ENCODE peak calls at places on chromosomes 6 and 20, in six cellular contexts. O is A549, Z is transverse colon, Q is NB4, Y is adrenal gland, F is IMR-90. E is an unnamed sample.

GRCh38 chr20:58011106-58011946 is 217.1 kb downstream of the ANKRD60 start:
- DNase-seq in O (no peak), Z (no peak), Q (no peak), Y (no peak), F (no peak), E (no peak)

GRCh38 chr20:54005524-54005923 is 64.9 kb downstream of the BCAS1 start:
- DNase-seq in O (no peak), Z (no peak), Q (no peak), Y (no peak), F (no peak), E (no peak)

GRCh38 chr6:88512951-88513350 is 346.8 kb upstream of the CNR1 start:
- DNase-seq in O (no peak), Z (no peak), Q (no peak), Y (no peak), F (no peak), E (no peak)

GRCh38 chr6:90939906-90940305 is 353.0 kb upstream of the MAP3K7 start:
- DNase-seq in O (no peak), Z (no peak), Q (no peak), Y (no peak), F (no peak), E (no peak)

GRCh38 chr6:4506806-4507205 is 269.4 kb upstream of the CDYL start:
- DNase-seq in O (no peak), Z (no peak), Q (no peak), Y (no peak), F (no peak), E (no peak)

GRCh38 chr6:52160468-52161104 is 25.6 kb upstream of the IL17A start:
- DNase-seq in O (no peak), Z (no peak), Q (no peak), Y (no peak), F (no peak), E (no peak)

GRCh38 chr6:90098025-90098474 is 198.6 kb downstream of the BACH2 start:
- DNase-seq in O (no peak), Z (peak), Q (peak), Y (peak), F (peak), E (no peak)

GRCh38 chr6:154410619-154411044 is 54.0 kb upstream of the IPCEF1 start:
- DNase-seq in O (peak), Z (peak), Q (no peak), Y (peak), F (peak), E (no peak)

GRCh38 chr20:58714923-58715708 is 22.5 kb downstream of the NPEPL1 start:
- DNase-seq in O (no peak), Z (no peak), Q (peak), Y (no peak), F (no peak), E (no peak)

GRCh38 chr6:90146914-90147668 is 149.6 kb downstream of the BACH2 start:
- DNase-seq in O (no peak), Z (no peak), Q (peak), Y (no peak), F (no peak), E (no peak)

GRCh38 chr20:13231031-13231752 is 10.1 kb downstream of the ISM1 start:
- DNase-seq in O (peak), Z (no peak), Q (no peak), Y (no peak), F (peak), E (no peak)
- H3K4me3 ChIP-seq in O (no peak), Z (no peak), Q (no peak), Y (no peak), F (no peak), E (no peak)

GRCh38 chr20:48741669-48742068 is 86.1 kb downstream of the PREX1 start:
- DNase-seq in O (no peak), Z (no peak), Q (no peak), Y (no peak), F (no peak), E (no peak)

GRCh38 chr20:48738399-48739304 is 89.1 kb downstream of the PREX1 start:
- DNase-seq in O (no peak), Z (no peak), Q (no peak), Y (no peak), F (no peak), E (no peak)

GRCh38 chr20:48739395-48740268 is 88.2 kb downstream of the PREX1 start:
- DNase-seq in O (no peak), Z (no peak), Q (no peak), Y (no peak), F (no peak), E (no peak)

GRCh38 chr20:48740714-48741113 is 87.1 kb downstream of the PREX1 start:
- DNase-seq in O (no peak), Z (no peak), Q (no peak), Y (no peak), F (no peak), E (no peak)

GRCh38 chr20:48740269-48740603 is 87.6 kb downstream of the PREX1 start:
- DNase-seq in O (no peak), Z (no peak), Q (no peak), Y (no peak), F (no peak), E (no peak)
- TF ChIP-seq POLR2A in O (no peak), Z (no peak), Q (no peak), Y (no peak), F (no peak), E (no peak)

GRCh38 chr6:108875161-108875555 is 26.9 kb downstream of the ARMC2 start:
- DNase-seq in O (no peak), Z (no peak), Q (no peak), Y (no peak), F (no peak), E (no peak)
- H3K4me3 ChIP-seq in O (no peak), Z (no peak), Q (peak), Y (no peak), F (no peak), E (no peak)

GRCh38 chr6:111752476-111752875 is 120.8 kb downstream of the FYN start:
- DNase-seq in O (no peak), Z (no peak), Q (no peak), Y (no peak), F (no peak), E (no peak)
- TF ChIP-seq POLR2A in O (no peak), Z (no peak), Q (no peak), Y (no peak), F (no peak), E (no peak)

DNA sequence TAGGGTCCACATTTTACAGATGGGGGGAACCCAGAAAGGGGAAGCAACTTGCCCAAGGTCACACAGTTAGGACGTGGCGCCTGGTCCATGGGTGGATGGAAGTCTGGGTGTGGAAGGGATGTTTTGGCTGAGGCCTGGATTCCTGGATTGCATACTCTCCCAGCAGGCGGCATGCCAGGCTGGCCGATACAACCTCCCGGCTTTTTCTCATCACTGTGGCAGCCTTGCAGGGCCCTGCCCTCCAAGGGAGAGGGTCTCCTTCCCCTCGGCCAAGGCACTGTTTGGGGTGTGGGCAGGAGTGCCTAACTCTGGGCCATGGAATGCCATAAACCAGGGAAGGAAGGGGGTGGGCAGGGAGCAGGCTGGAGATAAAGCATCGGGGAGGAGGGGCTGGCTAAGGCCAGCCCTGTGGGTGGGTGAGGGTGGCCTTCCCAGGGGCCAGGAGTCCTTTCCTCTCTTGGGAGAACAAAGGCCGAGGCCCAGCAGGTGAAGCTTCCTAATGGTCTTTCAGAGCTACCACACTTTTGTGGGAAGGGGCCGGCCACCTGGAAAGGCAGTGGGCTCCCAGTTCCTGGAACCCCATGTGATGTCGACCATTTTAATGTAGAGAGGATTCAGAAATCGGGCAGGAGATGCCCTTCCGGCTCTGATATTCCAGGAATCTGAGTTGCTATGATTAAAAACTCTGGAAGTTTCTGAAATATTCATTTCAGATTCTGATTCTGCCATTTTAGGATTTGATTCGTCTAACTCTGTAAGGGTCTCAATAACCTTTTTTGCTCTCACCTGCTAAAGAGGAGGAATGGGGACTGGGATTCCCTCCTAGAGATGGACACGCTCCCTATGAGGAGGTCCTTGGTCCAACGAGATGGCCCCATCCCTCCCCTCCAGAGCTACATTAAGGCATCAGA is 4.2 kb downstream of the FOXS1 start:
- DNase-seq in O (no peak), Z (no peak), Q (no peak), Y (no peak), F (no peak), E (no peak)
- H3K4me3 ChIP-seq in O (no peak), Z (no peak), Q (no peak), Y (no peak), F (no peak), E (no peak)

E was measured in esophagus squamous epithelium.